ENCODE peak calls at places on chromosomes 11 and 22, in six cellular contexts. P, X, N, O, Z and D are unnamed samples.
A peak's percentile ranks its signal among the peaks of the same experiment; 100 is the strongest.

GRCh38 chr11:20201231-20201630 is 41.0 kb upstream of the DBX1 start:
- DNase-seq in P (no peak), X (no peak), N (no peak), O (no peak), Z (no peak), D (no peak)

GRCh38 chr11:19790831-19791552 is 78.4 kb downstream of the NAV2 start:
- DNase-seq in P (no peak), X (no peak), N (no peak), O (no peak), Z (no peak), D (no peak)

GRCh38 chr22:43375951-43376455 is 32.8 kb upstream of the SCUBE1 start:
- DNase-seq in P (peak; percentile 21), X (no peak), N (no peak), O (no peak), Z (no peak), D (no peak)

GRCh38 chr11:116261616-116262015 is 511.2 kb downstream of the BUD13 start:
- DNase-seq in P (no peak), X (no peak), N (no peak), O (no peak), Z (no peak), D (no peak)

GRCh38 chr11:14336507-14337503 is 22.2 kb downstream of the RRAS2 start:
- DNase-seq in P (peak; percentile 71), X (no peak), N (no peak), O (no peak), Z (no peak), D (no peak)

GRCh38 chr11:2816941-2817421 is 68.6 kb downstream of the CDKN1C start:
- DNase-seq in P (peak; percentile 88), X (no peak), N (no peak), O (no peak), Z (no peak), D (no peak)

GRCh38 chr11:2929511-2929879 is 275 bp upstream of the PHLDA2 start:
- DNase-seq in P (peak; percentile 76), X (no peak), N (no peak), O (no peak), Z (no peak), D (peak; percentile 38)

GRCh38 chr11:128905345-128906184 is 14.4 kb downstream of the KCNJ5 start:
- DNase-seq in P (peak; percentile 38), X (peak; percentile 31), N (no peak), O (no peak), Z (peak; percentile 49), D (peak; percentile 27)

GRCh38 chr22:45202333-45203149 is 38.2 kb downstream of the KIAA0930 start:
- DNase-seq in P (no peak), X (no peak), N (no peak), O (no peak), Z (no peak), D (no peak)

GRCh38 chr11:24820541-24820940 is 323.7 kb downstream of the LUZP2 start:
- DNase-seq in P (peak; percentile 6), X (no peak), N (no peak), O (no peak), Z (no peak), D (no peak)